ENCODE peak calls at places on chromosomes 2 and 18, in five cellular contexts. One of them, this sample, is unnamed.
A peak's percentile ranks its signal among the peaks of the same experiment; 100 is the strongest.

GRCh38 chr2:111898703-111899514 is 502 bp downstream of the MERTK start:
- DNase-seq in K562: no peak
- DNase-seq in H1: no peak
- DNase-seq in HCT116: no peak
- DNase-seq in HepG2: no peak
- DNase-seq in this sample: no peak

GRCh38 chr2:189086710-189087109 is 92.9 kb downstream of the COL5A2 start:
- DNase-seq in K562: no peak
- DNase-seq in H1: no peak
- DNase-seq in HCT116: no peak
- DNase-seq in HepG2: no peak
- DNase-seq in this sample: no peak

GRCh38 chr2:63678085-63678484 is 89.3 kb downstream of the MDH1 start:
- DNase-seq in K562: no peak
- DNase-seq in H1: no peak
- DNase-seq in HCT116: no peak
- DNase-seq in HepG2: no peak
- DNase-seq in this sample: no peak

GRCh38 chr2:157441072-157441454 is 2.8 kb downstream of the CYTIP start:
- DNase-seq in K562: no peak
- DNase-seq in H1: no peak
- DNase-seq in HCT116: no peak
- DNase-seq in HepG2: no peak
- DNase-seq in this sample: no peak

GRCh38 chr2:10332402-10333246 is 29.9 kb downstream of the HPCAL1 start:
- DNase-seq in K562: peak; percentile 50
- DNase-seq in H1: no peak
- DNase-seq in HCT116: no peak
- DNase-seq in HepG2: no peak
- DNase-seq in this sample: no peak

GRCh38 chr18:42976869-42977268 is 138.6 kb downstream of the RIT2 start:
- DNase-seq in K562: no peak
- DNase-seq in H1: no peak
- DNase-seq in HCT116: no peak
- DNase-seq in HepG2: no peak
- DNase-seq in this sample: peak; percentile 2

GRCh38 chr2:95022309-95023221 is 2.9 kb upstream of the MAL start:
- DNase-seq in K562: peak; percentile 72
- DNase-seq in H1: peak; percentile 36
- DNase-seq in HCT116: peak; percentile 34
- DNase-seq in HepG2: peak; percentile 53
- DNase-seq in this sample: peak; percentile 69

GRCh38 chr2:235654115-235654514 is 160.3 kb downstream of the AGAP1 start:
- DNase-seq in K562: no peak
- DNase-seq in H1: no peak
- DNase-seq in HCT116: no peak
- DNase-seq in HepG2: no peak
- DNase-seq in this sample: no peak

GRCh38 chr18:3153107-3153704 is 66.6 kb downstream of the MYOM1 start:
- DNase-seq in K562: no peak
- DNase-seq in H1: no peak
- DNase-seq in HCT116: no peak
- DNase-seq in HepG2: peak; percentile 88
- DNase-seq in this sample: peak; percentile 80

GRCh38 chr2:159612255-159612901 is 4.0 kb downstream of the BAZ2B start:
- DNase-seq in K562: peak; percentile 30
- DNase-seq in H1: no peak
- DNase-seq in HCT116: no peak
- DNase-seq in HepG2: no peak
- DNase-seq in this sample: no peak
- TF ChIP-seq SIN3A in K562: no peak
- TF ChIP-seq SIN3A in H1: no peak
- TF ChIP-seq SIN3A in HCT116: no peak
- TF ChIP-seq SIN3A in HepG2: no peak
- TF ChIP-seq SIN3A in this sample: no peak

GRCh38 chr2:218898109-218898878 is 17.6 kb downstream of the WNT10A start:
- DNase-seq in K562: peak; percentile 78
- DNase-seq in H1: peak; percentile 68
- DNase-seq in HCT116: no peak
- DNase-seq in HepG2: peak; percentile 33
- DNase-seq in this sample: no peak
- TF ChIP-seq EZH2 in K562: no peak
- TF ChIP-seq EZH2 in H1: peak; percentile 66
- TF ChIP-seq EZH2 in HCT116: no peak
- TF ChIP-seq EZH2 in HepG2: peak; percentile 79
- TF ChIP-seq EZH2 in this sample: no peak

GRCh38 chr2:127093648-127094210 is 13.2 kb downstream of the BIN1 start:
- DNase-seq in K562: no peak
- DNase-seq in H1: no peak
- DNase-seq in HCT116: no peak
- DNase-seq in HepG2: no peak
- DNase-seq in this sample: no peak

GRCh38 chr2:127091886-127092285 is 15.1 kb downstream of the BIN1 start:
- DNase-seq in K562: no peak
- DNase-seq in H1: no peak
- DNase-seq in HCT116: no peak
- DNase-seq in HepG2: no peak
- DNase-seq in this sample: no peak

GRCh38 chr2:127092951-127093516 is 13.9 kb downstream of the BIN1 start:
- DNase-seq in K562: no peak
- DNase-seq in H1: no peak
- DNase-seq in HCT116: no peak
- DNase-seq in HepG2: no peak
- DNase-seq in this sample: no peak

GRCh38 chr2:127091148-127091547 is 15.8 kb downstream of the BIN1 start:
- DNase-seq in K562: no peak
- DNase-seq in H1: no peak
- DNase-seq in HCT116: no peak
- DNase-seq in HepG2: no peak
- DNase-seq in this sample: no peak

GRCh38 chr2:127092306-127092705 is 14.6 kb downstream of the BIN1 start:
- DNase-seq in K562: no peak
- DNase-seq in H1: no peak
- DNase-seq in HCT116: no peak
- DNase-seq in HepG2: no peak
- DNase-seq in this sample: no peak
- TF ChIP-seq SIN3A in K562: no peak
- TF ChIP-seq SIN3A in H1: no peak
- TF ChIP-seq SIN3A in HCT116: no peak
- TF ChIP-seq SIN3A in HepG2: no peak
- TF ChIP-seq SIN3A in this sample: no peak

GRCh38 chr2:204880928-204881327 is 335.7 kb downstream of the PARD3B start:
- DNase-seq in K562: no peak
- DNase-seq in H1: no peak
- DNase-seq in HCT116: no peak
- DNase-seq in HepG2: no peak
- DNase-seq in this sample: no peak

GRCh38 chr2:204881519-204882111 is 336.3 kb downstream of the PARD3B start:
- DNase-seq in K562: no peak
- DNase-seq in H1: no peak
- DNase-seq in HCT116: no peak
- DNase-seq in HepG2: no peak
- DNase-seq in this sample: no peak

GRCh38 chr2:204886713-204887112 is 341.4 kb downstream of the PARD3B start:
- DNase-seq in K562: no peak
- DNase-seq in H1: no peak
- DNase-seq in HCT116: no peak
- DNase-seq in HepG2: no peak
- DNase-seq in this sample: no peak

GRCh38 chr2:204888222-204888621 is 342.9 kb downstream of the PARD3B start:
- DNase-seq in K562: no peak
- DNase-seq in H1: no peak
- DNase-seq in HCT116: no peak
- DNase-seq in HepG2: no peak
- DNase-seq in this sample: no peak

DNA sequence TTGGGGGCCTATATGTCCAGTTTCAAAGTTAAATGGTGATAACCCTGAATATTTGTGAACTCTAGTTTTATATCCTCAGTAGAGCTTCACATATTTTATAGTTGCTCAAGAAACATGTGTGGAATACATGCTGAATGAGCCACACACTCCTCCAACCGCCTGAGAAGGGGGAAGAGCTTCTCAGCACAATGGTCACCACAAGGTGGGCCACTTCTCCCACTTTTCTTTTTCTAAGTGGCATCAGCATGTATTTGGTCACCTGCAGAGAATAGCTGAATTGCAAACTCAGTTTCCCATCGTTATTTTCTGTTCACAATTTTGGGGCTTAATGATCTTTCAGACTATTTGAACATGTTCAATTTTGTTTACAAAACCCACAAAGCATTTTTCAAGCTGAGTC is 340.5 kb downstream of the PARD3B start:
- DNase-seq in K562: peak; percentile 7
- DNase-seq in H1: no peak
- DNase-seq in HCT116: no peak
- DNase-seq in HepG2: peak; percentile 6
- DNase-seq in this sample: no peak
- TF ChIP-seq EZH2 in K562: no peak
- TF ChIP-seq EZH2 in H1: no peak
- TF ChIP-seq EZH2 in HCT116: no peak
- TF ChIP-seq EZH2 in HepG2: no peak
- TF ChIP-seq EZH2 in this sample: no peak

GRCh38 chr2:238910751-238911351 is 63.0 kb downstream of the TWIST2 start:
- DNase-seq in K562: no peak
- DNase-seq in H1: no peak
- DNase-seq in HCT116: no peak
- DNase-seq in HepG2: no peak
- DNase-seq in this sample: no peak
- TF ChIP-seq SIN3A in K562: no peak
- TF ChIP-seq SIN3A in H1: no peak
- TF ChIP-seq SIN3A in HCT116: no peak
- TF ChIP-seq SIN3A in HepG2: no peak
- TF ChIP-seq SIN3A in this sample: no peak

DNA sequence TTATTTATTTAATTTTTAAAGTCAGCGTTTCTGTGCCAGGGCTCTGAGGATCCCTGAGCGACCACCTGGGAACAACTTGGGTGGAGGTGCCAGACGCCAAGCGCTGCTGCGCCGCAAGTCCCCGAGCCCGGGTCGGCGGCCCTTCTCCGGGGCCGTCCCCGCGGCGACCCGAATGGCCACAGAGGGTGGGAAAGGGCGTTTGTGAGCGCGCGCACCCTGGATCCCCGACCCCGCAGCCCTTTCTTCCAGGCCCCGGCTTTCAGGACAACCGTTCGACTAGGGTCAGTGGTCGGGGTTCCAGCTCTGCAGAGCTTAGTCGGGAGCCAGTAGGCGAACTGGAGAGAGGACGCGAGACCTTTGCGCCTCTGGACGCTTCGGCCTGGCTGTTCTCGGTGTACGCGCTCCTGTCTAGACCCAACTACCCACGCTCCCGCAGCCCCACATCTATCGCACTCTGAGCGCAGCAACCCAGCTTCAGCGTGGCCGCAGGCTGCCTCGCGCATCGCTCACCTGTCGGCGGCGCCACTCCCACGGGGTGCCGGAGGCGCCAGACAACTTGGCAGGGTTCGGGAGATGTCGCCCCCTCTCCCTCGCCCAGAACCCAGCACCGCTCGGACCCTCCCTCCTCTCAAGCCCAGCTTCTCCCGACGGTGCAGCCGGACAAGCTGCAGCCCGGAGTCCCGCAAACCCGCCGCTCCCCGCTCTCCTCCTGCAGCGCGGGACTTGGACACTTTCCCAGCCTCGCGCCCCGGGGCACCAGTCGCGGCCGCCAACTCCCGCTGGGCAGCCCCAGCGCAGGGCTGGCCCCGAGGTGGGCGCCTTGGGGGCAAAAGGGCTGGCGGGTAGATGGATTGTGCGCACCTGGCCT is 785 bp downstream of the LYPD1 start:
- DNase-seq in K562: no peak
- DNase-seq in H1: no peak
- DNase-seq in HCT116: no peak
- DNase-seq in HepG2: no peak
- DNase-seq in this sample: no peak
- TF ChIP-seq EZH2 in K562: no peak
- TF ChIP-seq EZH2 in H1: peak; percentile 26
- TF ChIP-seq EZH2 in HCT116: no peak
- TF ChIP-seq EZH2 in HepG2: no peak
- TF ChIP-seq EZH2 in this sample: no peak

GRCh38 chr2:166375205-166375735 is 474 bp downstream of the SCN9A start:
- DNase-seq in K562: no peak
- DNase-seq in H1: no peak
- DNase-seq in HCT116: no peak
- DNase-seq in HepG2: peak; percentile 43
- DNase-seq in this sample: no peak

GRCh38 chr2:166373105-166373504 is 2.6 kb downstream of the SCN9A start:
- DNase-seq in K562: no peak
- DNase-seq in H1: no peak
- DNase-seq in HCT116: no peak
- DNase-seq in HepG2: no peak
- DNase-seq in this sample: no peak

GRCh38 chr2:166372046-166372445 is 3.7 kb downstream of the SCN9A start:
- DNase-seq in K562: no peak
- DNase-seq in H1: no peak
- DNase-seq in HCT116: no peak
- DNase-seq in HepG2: peak; percentile 99
- DNase-seq in this sample: no peak

GRCh38 chr2:166373539-166373938 is 2.2 kb downstream of the SCN9A start:
- DNase-seq in K562: no peak
- DNase-seq in H1: no peak
- DNase-seq in HCT116: no peak
- DNase-seq in HepG2: no peak
- DNase-seq in this sample: no peak

GRCh38 chr2:166373951-166374350 is 1.8 kb downstream of the SCN9A start:
- DNase-seq in K562: peak; percentile 84
- DNase-seq in H1: no peak
- DNase-seq in HCT116: no peak
- DNase-seq in HepG2: peak; percentile 80
- DNase-seq in this sample: no peak
- TF ChIP-seq SIN3A in K562: no peak
- TF ChIP-seq SIN3A in H1: no peak
- TF ChIP-seq SIN3A in HCT116: no peak
- TF ChIP-seq SIN3A in HepG2: no peak
- TF ChIP-seq SIN3A in this sample: no peak

GRCh38 chr2:231530099-231531085 is at the start of gene NMUR1:
- DNase-seq in K562: peak; percentile 80
- DNase-seq in H1: no peak
- DNase-seq in HCT116: peak; percentile 19
- DNase-seq in HepG2: no peak
- DNase-seq in this sample: no peak
- TF ChIP-seq EZH2 in K562: no peak
- TF ChIP-seq EZH2 in H1: peak; percentile 23
- TF ChIP-seq EZH2 in HCT116: no peak
- TF ChIP-seq EZH2 in HepG2: no peak
- TF ChIP-seq EZH2 in this sample: no peak

This sample was measured in GM12878.